ENCODE peak calls at places on chromosome 15, in five cellular contexts. One of them, this sample, is unnamed.

GRCh38 chr15:56149071-56149470 is 94.6 kb downstream of the RFX7 start:
- DNase-seq in natural killer cell treated with Interleukin-12 subunit alpha and Interleukin-12 subunit beta and Interleukin-15 and Interleukin-18, amount 100 ng/mL, for 72 hours: no peak
- DNase-seq in non-pigmented ciliary epithelial cell: peak
- DNase-seq in globus pallidus: no peak
- DNase-seq in nucleus accumbens: no peak
- DNase-seq in this sample: no peak

GRCh38 chr15:67724679-67725365 is 100.5 kb upstream of the SKOR1 start:
- DNase-seq in natural killer cell treated with Interleukin-12 subunit alpha and Interleukin-12 subunit beta and Interleukin-15 and Interleukin-18, amount 100 ng/mL, for 72 hours: no peak
- DNase-seq in non-pigmented ciliary epithelial cell: no peak
- DNase-seq in globus pallidus: no peak
- DNase-seq in nucleus accumbens: no peak
- DNase-seq in this sample: no peak

GRCh38 chr15:25742008-25742407 is 121.1 kb downstream of the ATP10A start:
- DNase-seq in natural killer cell treated with Interleukin-12 subunit alpha and Interleukin-12 subunit beta and Interleukin-15 and Interleukin-18, amount 100 ng/mL, for 72 hours: no peak
- DNase-seq in non-pigmented ciliary epithelial cell: no peak
- DNase-seq in globus pallidus: no peak
- DNase-seq in nucleus accumbens: no peak
- DNase-seq in this sample: no peak

GRCh38 chr15:40081691-40082194 is 26.9 kb downstream of the BMF start:
- DNase-seq in natural killer cell treated with Interleukin-12 subunit alpha and Interleukin-12 subunit beta and Interleukin-15 and Interleukin-18, amount 100 ng/mL, for 72 hours: no peak
- DNase-seq in non-pigmented ciliary epithelial cell: no peak
- DNase-seq in globus pallidus: peak
- DNase-seq in nucleus accumbens: peak
- DNase-seq in this sample: no peak

GRCh38 chr15:92907880-92908279 is 7.8 kb downstream of the CHD2 start:
- DNase-seq in natural killer cell treated with Interleukin-12 subunit alpha and Interleukin-12 subunit beta and Interleukin-15 and Interleukin-18, amount 100 ng/mL, for 72 hours: no peak
- DNase-seq in non-pigmented ciliary epithelial cell: peak
- DNase-seq in globus pallidus: peak
- DNase-seq in nucleus accumbens: peak
- DNase-seq in this sample: no peak

GRCh38 chr15:39680868-39681267 is 100.0 kb downstream of the THBS1 start:
- DNase-seq in natural killer cell treated with Interleukin-12 subunit alpha and Interleukin-12 subunit beta and Interleukin-15 and Interleukin-18, amount 100 ng/mL, for 72 hours: no peak
- DNase-seq in non-pigmented ciliary epithelial cell: no peak
- DNase-seq in globus pallidus: no peak
- DNase-seq in nucleus accumbens: no peak
- DNase-seq in this sample: no peak

GRCh38 chr15:68524753-68525584 is 53.8 kb upstream of the CORO2B start:
- DNase-seq in natural killer cell treated with Interleukin-12 subunit alpha and Interleukin-12 subunit beta and Interleukin-15 and Interleukin-18, amount 100 ng/mL, for 72 hours: no peak
- DNase-seq in non-pigmented ciliary epithelial cell: no peak
- DNase-seq in globus pallidus: no peak
- DNase-seq in nucleus accumbens: no peak
- DNase-seq in this sample: peak

GRCh38 chr15:52240166-52240565 is 49.0 kb upstream of the GNB5 start:
- DNase-seq in natural killer cell treated with Interleukin-12 subunit alpha and Interleukin-12 subunit beta and Interleukin-15 and Interleukin-18, amount 100 ng/mL, for 72 hours: no peak
- DNase-seq in non-pigmented ciliary epithelial cell: no peak
- DNase-seq in globus pallidus: no peak
- DNase-seq in nucleus accumbens: no peak
- DNase-seq in this sample: no peak

GRCh38 chr15:40088929-40089755 is 19.5 kb downstream of the BMF start:
- DNase-seq in natural killer cell treated with Interleukin-12 subunit alpha and Interleukin-12 subunit beta and Interleukin-15 and Interleukin-18, amount 100 ng/mL, for 72 hours: no peak
- DNase-seq in non-pigmented ciliary epithelial cell: no peak
- DNase-seq in globus pallidus: no peak
- DNase-seq in nucleus accumbens: no peak
- DNase-seq in this sample: no peak

GRCh38 chr15:31887246-31887645 is 143.1 kb upstream of the CHRNA7 start:
- DNase-seq in natural killer cell treated with Interleukin-12 subunit alpha and Interleukin-12 subunit beta and Interleukin-15 and Interleukin-18, amount 100 ng/mL, for 72 hours: no peak
- DNase-seq in non-pigmented ciliary epithelial cell: no peak
- DNase-seq in globus pallidus: no peak
- DNase-seq in nucleus accumbens: no peak
- DNase-seq in this sample: no peak

GRCh38 chr15:80564056-80564455 is 131.1 kb upstream of the ABHD17C start:
- DNase-seq in natural killer cell treated with Interleukin-12 subunit alpha and Interleukin-12 subunit beta and Interleukin-15 and Interleukin-18, amount 100 ng/mL, for 72 hours: no peak
- DNase-seq in non-pigmented ciliary epithelial cell: no peak
- DNase-seq in globus pallidus: no peak
- DNase-seq in nucleus accumbens: no peak
- DNase-seq in this sample: no peak

GRCh38 chr15:87672309-87672897 is 584.1 kb downstream of the NTRK3 start:
- DNase-seq in natural killer cell treated with Interleukin-12 subunit alpha and Interleukin-12 subunit beta and Interleukin-15 and Interleukin-18, amount 100 ng/mL, for 72 hours: no peak
- DNase-seq in non-pigmented ciliary epithelial cell: peak
- DNase-seq in globus pallidus: peak
- DNase-seq in nucleus accumbens: no peak
- DNase-seq in this sample: peak

GRCh38 chr15:58988011-58988785 is 735 bp downstream of the RNF111 start:
- DNase-seq in natural killer cell treated with Interleukin-12 subunit alpha and Interleukin-12 subunit beta and Interleukin-15 and Interleukin-18, amount 100 ng/mL, for 72 hours: peak
- DNase-seq in non-pigmented ciliary epithelial cell: no peak
- DNase-seq in globus pallidus: peak
- DNase-seq in nucleus accumbens: peak
- DNase-seq in this sample: no peak

GRCh38 chr15:76988874-76989780 is 5.8 kb upstream of the PSTPIP1 start:
- DNase-seq in natural killer cell treated with Interleukin-12 subunit alpha and Interleukin-12 subunit beta and Interleukin-15 and Interleukin-18, amount 100 ng/mL, for 72 hours: no peak
- DNase-seq in non-pigmented ciliary epithelial cell: no peak
- DNase-seq in globus pallidus: no peak
- DNase-seq in nucleus accumbens: no peak
- DNase-seq in this sample: no peak

GRCh38 chr15:97961067-97961954 is 808 bp downstream of the ARRDC4 start:
- DNase-seq in natural killer cell treated with Interleukin-12 subunit alpha and Interleukin-12 subunit beta and Interleukin-15 and Interleukin-18, amount 100 ng/mL, for 72 hours: peak
- DNase-seq in non-pigmented ciliary epithelial cell: no peak
- DNase-seq in globus pallidus: peak
- DNase-seq in nucleus accumbens: peak
- DNase-seq in this sample: no peak

GRCh38 chr15:25481208-25481862 is 42.5 kb upstream of the UBE3A start:
- DNase-seq in natural killer cell treated with Interleukin-12 subunit alpha and Interleukin-12 subunit beta and Interleukin-15 and Interleukin-18, amount 100 ng/mL, for 72 hours: no peak
- DNase-seq in non-pigmented ciliary epithelial cell: no peak
- DNase-seq in globus pallidus: peak
- DNase-seq in nucleus accumbens: peak
- DNase-seq in this sample: no peak

GRCh38 chr15:62691008-62691407 is 351.5 kb upstream of the TPM1 start:
- DNase-seq in natural killer cell treated with Interleukin-12 subunit alpha and Interleukin-12 subunit beta and Interleukin-15 and Interleukin-18, amount 100 ng/mL, for 72 hours: no peak
- DNase-seq in non-pigmented ciliary epithelial cell: no peak
- DNase-seq in globus pallidus: peak
- DNase-seq in nucleus accumbens: no peak
- DNase-seq in this sample: no peak

GRCh38 chr15:80596521-80596976 is 98.6 kb upstream of the ABHD17C start:
- DNase-seq in natural killer cell treated with Interleukin-12 subunit alpha and Interleukin-12 subunit beta and Interleukin-15 and Interleukin-18, amount 100 ng/mL, for 72 hours: no peak
- DNase-seq in non-pigmented ciliary epithelial cell: no peak
- DNase-seq in globus pallidus: no peak
- DNase-seq in nucleus accumbens: no peak
- DNase-seq in this sample: no peak

GRCh38 chr15:59997070-59997701 is 6.9 kb upstream of the FOXB1 start:
- DNase-seq in natural killer cell treated with Interleukin-12 subunit alpha and Interleukin-12 subunit beta and Interleukin-15 and Interleukin-18, amount 100 ng/mL, for 72 hours: no peak
- DNase-seq in non-pigmented ciliary epithelial cell: no peak
- DNase-seq in globus pallidus: no peak
- DNase-seq in nucleus accumbens: no peak
- DNase-seq in this sample: no peak

GRCh38 chr15:55289011-55289572 is 521 bp downstream of the RAB27A start:
- DNase-seq in natural killer cell treated with Interleukin-12 subunit alpha and Interleukin-12 subunit beta and Interleukin-15 and Interleukin-18, amount 100 ng/mL, for 72 hours: peak
- DNase-seq in non-pigmented ciliary epithelial cell: no peak
- DNase-seq in globus pallidus: no peak
- DNase-seq in nucleus accumbens: no peak
- DNase-seq in this sample: no peak

GRCh38 chr15:62969442-62970089 is 73.0 kb upstream of the TPM1 start:
- DNase-seq in natural killer cell treated with Interleukin-12 subunit alpha and Interleukin-12 subunit beta and Interleukin-15 and Interleukin-18, amount 100 ng/mL, for 72 hours: no peak
- DNase-seq in non-pigmented ciliary epithelial cell: no peak
- DNase-seq in globus pallidus: no peak
- DNase-seq in nucleus accumbens: no peak
- DNase-seq in this sample: no peak

GRCh38 chr15:29433507-29433906 is 163.9 kb upstream of the NSMCE3 start:
- DNase-seq in natural killer cell treated with Interleukin-12 subunit alpha and Interleukin-12 subunit beta and Interleukin-15 and Interleukin-18, amount 100 ng/mL, for 72 hours: no peak
- DNase-seq in non-pigmented ciliary epithelial cell: no peak
- DNase-seq in globus pallidus: no peak
- DNase-seq in nucleus accumbens: no peak
- DNase-seq in this sample: no peak

GRCh38 chr15:73142802-73143762 is 90.8 kb downstream of the NEO1 start:
- DNase-seq in natural killer cell treated with Interleukin-12 subunit alpha and Interleukin-12 subunit beta and Interleukin-15 and Interleukin-18, amount 100 ng/mL, for 72 hours: no peak
- DNase-seq in non-pigmented ciliary epithelial cell: no peak
- DNase-seq in globus pallidus: no peak
- DNase-seq in nucleus accumbens: no peak
- DNase-seq in this sample: no peak

GRCh38 chr15:80982205-80982604 is 7.4 kb downstream of the MESD start:
- DNase-seq in natural killer cell treated with Interleukin-12 subunit alpha and Interleukin-12 subunit beta and Interleukin-15 and Interleukin-18, amount 100 ng/mL, for 72 hours: no peak
- DNase-seq in non-pigmented ciliary epithelial cell: no peak
- DNase-seq in globus pallidus: no peak
- DNase-seq in nucleus accumbens: no peak
- DNase-seq in this sample: no peak

GRCh38 chr15:95129589-95129988 is 898.2 kb downstream of the MCTP2 start:
- DNase-seq in natural killer cell treated with Interleukin-12 subunit alpha and Interleukin-12 subunit beta and Interleukin-15 and Interleukin-18, amount 100 ng/mL, for 72 hours: no peak
- DNase-seq in non-pigmented ciliary epithelial cell: no peak
- DNase-seq in globus pallidus: no peak
- DNase-seq in nucleus accumbens: no peak
- DNase-seq in this sample: no peak

GRCh38 chr15:42073418-42073817 is 20.9 kb downstream of the PLA2G4D start:
- DNase-seq in natural killer cell treated with Interleukin-12 subunit alpha and Interleukin-12 subunit beta and Interleukin-15 and Interleukin-18, amount 100 ng/mL, for 72 hours: no peak
- DNase-seq in non-pigmented ciliary epithelial cell: no peak
- DNase-seq in globus pallidus: no peak
- DNase-seq in nucleus accumbens: no peak
- DNase-seq in this sample: no peak

GRCh38 chr15:33547876-33548275 is 237.1 kb downstream of the RYR3 start:
- DNase-seq in natural killer cell treated with Interleukin-12 subunit alpha and Interleukin-12 subunit beta and Interleukin-15 and Interleukin-18, amount 100 ng/mL, for 72 hours: no peak
- DNase-seq in non-pigmented ciliary epithelial cell: peak
- DNase-seq in globus pallidus: peak
- DNase-seq in nucleus accumbens: no peak
- DNase-seq in this sample: peak

GRCh38 chr15:91549581-91549980 is 303.9 kb upstream of the SLCO3A1 start:
- DNase-seq in natural killer cell treated with Interleukin-12 subunit alpha and Interleukin-12 subunit beta and Interleukin-15 and Interleukin-18, amount 100 ng/mL, for 72 hours: no peak
- DNase-seq in non-pigmented ciliary epithelial cell: no peak
- DNase-seq in globus pallidus: no peak
- DNase-seq in nucleus accumbens: no peak
- DNase-seq in this sample: no peak

GRCh38 chr15:66805207-66805975 is 103.4 kb downstream of the SMAD6 start:
- DNase-seq in natural killer cell treated with Interleukin-12 subunit alpha and Interleukin-12 subunit beta and Interleukin-15 and Interleukin-18, amount 100 ng/mL, for 72 hours: no peak
- DNase-seq in non-pigmented ciliary epithelial cell: no peak
- DNase-seq in globus pallidus: no peak
- DNase-seq in nucleus accumbens: no peak
- DNase-seq in this sample: no peak

GRCh38 chr15:101388046-101388445 is 93.0 kb upstream of the SNRPA1 start:
- DNase-seq in natural killer cell treated with Interleukin-12 subunit alpha and Interleukin-12 subunit beta and Interleukin-15 and Interleukin-18, amount 100 ng/mL, for 72 hours: no peak
- DNase-seq in non-pigmented ciliary epithelial cell: no peak
- DNase-seq in globus pallidus: no peak
- DNase-seq in nucleus accumbens: no peak
- DNase-seq in this sample: no peak

GRCh38 chr15:43285609-43286037 is 18.9 kb upstream of the TGM5 start:
- DNase-seq in natural killer cell treated with Interleukin-12 subunit alpha and Interleukin-12 subunit beta and Interleukin-15 and Interleukin-18, amount 100 ng/mL, for 72 hours: no peak
- DNase-seq in non-pigmented ciliary epithelial cell: no peak
- DNase-seq in globus pallidus: peak
- DNase-seq in nucleus accumbens: no peak
- DNase-seq in this sample: peak

GRCh38 chr15:44788748-44789147 is 52.4 kb downstream of the TRIM69 start:
- DNase-seq in natural killer cell treated with Interleukin-12 subunit alpha and Interleukin-12 subunit beta and Interleukin-15 and Interleukin-18, amount 100 ng/mL, for 72 hours: no peak
- DNase-seq in non-pigmented ciliary epithelial cell: no peak
- DNase-seq in globus pallidus: no peak
- DNase-seq in nucleus accumbens: no peak
- DNase-seq in this sample: no peak

GRCh38 chr15:51621917-51622268 is 678 bp downstream of the DMXL2 start:
- DNase-seq in natural killer cell treated with Interleukin-12 subunit alpha and Interleukin-12 subunit beta and Interleukin-15 and Interleukin-18, amount 100 ng/mL, for 72 hours: peak
- DNase-seq in non-pigmented ciliary epithelial cell: no peak
- DNase-seq in globus pallidus: peak
- DNase-seq in nucleus accumbens: peak
- DNase-seq in this sample: peak

GRCh38 chr15:40320931-40321371 is 2.5 kb upstream of the INAFM2 start:
- DNase-seq in natural killer cell treated with Interleukin-12 subunit alpha and Interleukin-12 subunit beta and Interleukin-15 and Interleukin-18, amount 100 ng/mL, for 72 hours: no peak
- DNase-seq in non-pigmented ciliary epithelial cell: no peak
- DNase-seq in globus pallidus: peak
- DNase-seq in nucleus accumbens: peak
- DNase-seq in this sample: no peak

GRCh38 chr15:33565099-33565498 is 254.3 kb downstream of the RYR3 start:
- DNase-seq in natural killer cell treated with Interleukin-12 subunit alpha and Interleukin-12 subunit beta and Interleukin-15 and Interleukin-18, amount 100 ng/mL, for 72 hours: no peak
- DNase-seq in non-pigmented ciliary epithelial cell: peak
- DNase-seq in globus pallidus: no peak
- DNase-seq in nucleus accumbens: no peak
- DNase-seq in this sample: no peak